ENCODE peak calls at places on chromosomes 1 and 21, in ten cellular contexts. One of them, this sample, is unnamed.

GRCh38 chr1:218164111-218164929 is 120.8 kb upstream of the RRP15 start:
- DNase-seq in GM06990: peak; percentile 24
- DNase-seq in colonic mucosa: peak; percentile 42
- DNase-seq in adrenal gland: peak; percentile 24
- DNase-seq in anterior cingulate cortex: no peak
- DNase-seq in HTR-8/SVneo: peak; percentile 12
- DNase-seq in Caki2: peak; percentile 36
- DNase-seq in OCI-LY7: peak; percentile 63
- DNase-seq in left cardiac atrium: peak; percentile 48
- DNase-seq in AG04450: no peak
- DNase-seq in this sample: peak; percentile 18

GRCh38 chr1:69569983-69570755 is 2.4 kb downstream of the LRRC7 start:
- DNase-seq in GM06990: no peak
- DNase-seq in colonic mucosa: no peak
- DNase-seq in adrenal gland: no peak
- DNase-seq in anterior cingulate cortex: no peak
- DNase-seq in HTR-8/SVneo: no peak
- DNase-seq in Caki2: no peak
- DNase-seq in OCI-LY7: no peak
- DNase-seq in left cardiac atrium: no peak
- DNase-seq in AG04450: no peak
- DNase-seq in this sample: no peak

GRCh38 chr1:214542275-214543199 is 8.9 kb downstream of the PTPN14 start:
- DNase-seq in GM06990: no peak
- DNase-seq in colonic mucosa: no peak
- DNase-seq in adrenal gland: no peak
- DNase-seq in anterior cingulate cortex: no peak
- DNase-seq in HTR-8/SVneo: no peak
- DNase-seq in Caki2: no peak
- DNase-seq in OCI-LY7: no peak
- DNase-seq in left cardiac atrium: no peak
- DNase-seq in AG04450: no peak
- DNase-seq in this sample: no peak

GRCh38 chr1:40902634-40902897 is 40.4 kb upstream of the CITED4 start:
- DNase-seq in GM06990: no peak
- DNase-seq in colonic mucosa: no peak
- DNase-seq in adrenal gland: no peak
- DNase-seq in anterior cingulate cortex: no peak
- DNase-seq in HTR-8/SVneo: no peak
- DNase-seq in Caki2: no peak
- DNase-seq in OCI-LY7: no peak
- DNase-seq in left cardiac atrium: no peak
- DNase-seq in AG04450: no peak
- DNase-seq in this sample: no peak

GRCh38 chr1:87598429-87598828 is 269.7 kb downstream of the LMO4 start:
- DNase-seq in GM06990: no peak
- DNase-seq in colonic mucosa: no peak
- DNase-seq in adrenal gland: no peak
- DNase-seq in anterior cingulate cortex: no peak
- DNase-seq in HTR-8/SVneo: no peak
- DNase-seq in Caki2: no peak
- DNase-seq in OCI-LY7: no peak
- DNase-seq in left cardiac atrium: no peak
- DNase-seq in AG04450: no peak
- DNase-seq in this sample: no peak

GRCh38 chr1:24481098-24481497 is 21.5 kb upstream of the RCAN3 start:
- DNase-seq in GM06990: no peak
- DNase-seq in colonic mucosa: no peak
- DNase-seq in adrenal gland: no peak
- DNase-seq in anterior cingulate cortex: no peak
- DNase-seq in HTR-8/SVneo: no peak
- DNase-seq in Caki2: no peak
- DNase-seq in OCI-LY7: peak; percentile 80
- DNase-seq in left cardiac atrium: no peak
- DNase-seq in AG04450: no peak
- DNase-seq in this sample: peak; percentile 79

GRCh38 chr21:33673473-33673872 is 31.2 kb downstream of the ITSN1 start:
- DNase-seq in GM06990: no peak
- DNase-seq in colonic mucosa: no peak
- DNase-seq in adrenal gland: no peak
- DNase-seq in anterior cingulate cortex: no peak
- DNase-seq in HTR-8/SVneo: no peak
- DNase-seq in Caki2: no peak
- DNase-seq in OCI-LY7: no peak
- DNase-seq in left cardiac atrium: no peak
- DNase-seq in AG04450: no peak
- DNase-seq in this sample: no peak

GRCh38 chr1:110880708-110881374 is 7.9 kb downstream of the CD53 start:
- DNase-seq in GM06990: no peak
- DNase-seq in colonic mucosa: no peak
- DNase-seq in adrenal gland: no peak
- DNase-seq in anterior cingulate cortex: no peak
- DNase-seq in HTR-8/SVneo: no peak
- DNase-seq in Caki2: no peak
- DNase-seq in OCI-LY7: no peak
- DNase-seq in left cardiac atrium: no peak
- DNase-seq in AG04450: no peak
- DNase-seq in this sample: no peak

GRCh38 chr1:153549741-153550397 is 811 bp upstream of the S100A3 start:
- DNase-seq in GM06990: no peak
- DNase-seq in colonic mucosa: no peak
- DNase-seq in adrenal gland: no peak
- DNase-seq in anterior cingulate cortex: no peak
- DNase-seq in HTR-8/SVneo: no peak
- DNase-seq in Caki2: no peak
- DNase-seq in OCI-LY7: no peak
- DNase-seq in left cardiac atrium: no peak
- DNase-seq in AG04450: no peak
- DNase-seq in this sample: no peak

GRCh38 chr1:115781343-115781742 is 12.8 kb upstream of the CASQ2 start:
- DNase-seq in GM06990: no peak
- DNase-seq in colonic mucosa: no peak
- DNase-seq in adrenal gland: no peak
- DNase-seq in anterior cingulate cortex: no peak
- DNase-seq in HTR-8/SVneo: no peak
- DNase-seq in Caki2: no peak
- DNase-seq in OCI-LY7: no peak
- DNase-seq in left cardiac atrium: no peak
- DNase-seq in AG04450: no peak
- DNase-seq in this sample: no peak

GRCh38 chr1:1225238-1225845 is 6.5 kb downstream of the SDF4 start:
- DNase-seq in GM06990: no peak
- DNase-seq in colonic mucosa: no peak
- DNase-seq in adrenal gland: no peak
- DNase-seq in anterior cingulate cortex: no peak
- DNase-seq in HTR-8/SVneo: no peak
- DNase-seq in Caki2: no peak
- DNase-seq in OCI-LY7: no peak
- DNase-seq in left cardiac atrium: no peak
- DNase-seq in AG04450: no peak
- DNase-seq in this sample: no peak

GRCh38 chr21:32253215-32253641 is 25.6 kb downstream of the MIS18A start:
- DNase-seq in GM06990: no peak
- DNase-seq in colonic mucosa: no peak
- DNase-seq in adrenal gland: peak; percentile 25
- DNase-seq in anterior cingulate cortex: no peak
- DNase-seq in HTR-8/SVneo: no peak
- DNase-seq in Caki2: no peak
- DNase-seq in OCI-LY7: no peak
- DNase-seq in left cardiac atrium: peak; percentile 43
- DNase-seq in AG04450: peak; percentile 18
- DNase-seq in this sample: no peak

GRCh38 chr1:227944931-227945890 is 2.5 kb downstream of the WNT9A start:
- DNase-seq in GM06990: no peak
- DNase-seq in colonic mucosa: peak; percentile 18
- DNase-seq in adrenal gland: peak; percentile 20
- DNase-seq in anterior cingulate cortex: no peak
- DNase-seq in HTR-8/SVneo: no peak
- DNase-seq in Caki2: no peak
- DNase-seq in OCI-LY7: no peak
- DNase-seq in left cardiac atrium: no peak
- DNase-seq in AG04450: no peak
- DNase-seq in this sample: peak; percentile 32

GRCh38 chr21:33828083-33828482 is 87.5 kb downstream of the ATP5PO start:
- DNase-seq in GM06990: no peak
- DNase-seq in colonic mucosa: no peak
- DNase-seq in adrenal gland: no peak
- DNase-seq in anterior cingulate cortex: no peak
- DNase-seq in HTR-8/SVneo: no peak
- DNase-seq in Caki2: no peak
- DNase-seq in OCI-LY7: no peak
- DNase-seq in left cardiac atrium: no peak
- DNase-seq in AG04450: no peak
- DNase-seq in this sample: no peak

GRCh38 chr1:27602510-27603319 is 1.2 kb downstream of the AHDC1 start:
- DNase-seq in GM06990: no peak
- DNase-seq in colonic mucosa: peak; percentile 61
- DNase-seq in adrenal gland: peak; percentile 78
- DNase-seq in anterior cingulate cortex: peak; percentile 50
- DNase-seq in HTR-8/SVneo: no peak
- DNase-seq in Caki2: no peak
- DNase-seq in OCI-LY7: peak; percentile 47
- DNase-seq in left cardiac atrium: peak; percentile 74
- DNase-seq in AG04450: no peak
- DNase-seq in this sample: peak; percentile 67

GRCh38 chr21:42570362-42570761 is 56.7 kb downstream of the SLC37A1 start:
- DNase-seq in GM06990: no peak
- DNase-seq in colonic mucosa: no peak
- DNase-seq in adrenal gland: peak; percentile 5
- DNase-seq in anterior cingulate cortex: no peak
- DNase-seq in HTR-8/SVneo: no peak
- DNase-seq in Caki2: no peak
- DNase-seq in OCI-LY7: no peak
- DNase-seq in left cardiac atrium: no peak
- DNase-seq in AG04450: no peak
- DNase-seq in this sample: no peak

GRCh38 chr1:26181586-26182371 is 4.5 kb downstream of the CNKSR1 start:
- DNase-seq in GM06990: no peak
- DNase-seq in colonic mucosa: no peak
- DNase-seq in adrenal gland: no peak
- DNase-seq in anterior cingulate cortex: no peak
- DNase-seq in HTR-8/SVneo: no peak
- DNase-seq in Caki2: no peak
- DNase-seq in OCI-LY7: no peak
- DNase-seq in left cardiac atrium: no peak
- DNase-seq in AG04450: no peak
- DNase-seq in this sample: no peak

GRCh38 chr1:27097484-27097917 is 57.4 kb downstream of the SLC9A1 start:
- DNase-seq in GM06990: peak; percentile 52
- DNase-seq in colonic mucosa: peak; percentile 84
- DNase-seq in adrenal gland: peak; percentile 79
- DNase-seq in anterior cingulate cortex: peak; percentile 49
- DNase-seq in HTR-8/SVneo: peak; percentile 80
- DNase-seq in Caki2: peak; percentile 46
- DNase-seq in OCI-LY7: peak; percentile 72
- DNase-seq in left cardiac atrium: peak; percentile 81
- DNase-seq in AG04450: peak; percentile 44
- DNase-seq in this sample: peak; percentile 83

This sample was measured in GM13976.